ENCODE peak calls at places on chromosomes 3 and 15, in four cellular contexts. E, G, O and F are unnamed samples.

GRCh38 chr15:31270767-31271166 is 55.9 kb upstream of the KLF13 start:
- DNase-seq in E (no peak), G (no peak), O (peak; percentile 20), F (peak; percentile 58)

GRCh38 chr15:75420698-75421097 is 30.8 kb downstream of the SIN3A start:
- DNase-seq in E (no peak), G (no peak), O (no peak), F (no peak)

GRCh38 chr3:138862924-138863775 is 28.4 kb upstream of the PIK3CB start:
- DNase-seq in E (no peak), G (no peak), O (no peak), F (peak; percentile 44)

GRCh38 chr3:123244128-123244527 is 42.4 kb downstream of the SEC22A start:
- DNase-seq in E (no peak), G (no peak), O (no peak), F (no peak)

GRCh38 chr15:27358751-27359434 is 387.9 kb downstream of the GABRG3 start:
- DNase-seq in E (no peak), G (no peak), O (no peak), F (peak; percentile 23)

GRCh38 chr3:112814256-112814655 is 32.4 kb downstream of the CD200R1L start:
- DNase-seq in E (no peak), G (no peak), O (no peak), F (peak; percentile 40)

GRCh38 chr15:31476411-31476810 is 149.8 kb downstream of the KLF13 start:
- DNase-seq in E (no peak), G (no peak), O (peak; percentile 7), F (no peak)

GRCh38 chr15:64897345-64897985 is 14.2 kb upstream of the ANKDD1A start:
- DNase-seq in E (peak; percentile 47), G (peak; percentile 89), O (peak; percentile 75), F (no peak)

GRCh38 chr3:38222032-38222634 is 43.5 kb upstream of the SLC22A13 start:
- DNase-seq in E (no peak), G (no peak), O (no peak), F (no peak)

GRCh38 chr3:188821998-188822397 is 349.8 kb upstream of the TPRG1 start:
- DNase-seq in E (no peak), G (no peak), O (no peak), F (no peak)

GRCh38 chr3:124760601-124761000 is 30.3 kb downstream of the UMPS start:
- DNase-seq in E (no peak), G (no peak), O (no peak), F (peak; percentile 93)

GRCh38 chr3:141684758-141685157 is 53.3 kb upstream of the RNF7 start:
- DNase-seq in E (no peak), G (no peak), O (no peak), F (no peak)

GRCh38 chr15:36996538-36997181 is 103.7 kb downstream of the MEIS2 start:
- DNase-seq in E (no peak), G (no peak), O (no peak), F (no peak)

GRCh38 chr3:10558726-10559125 is 53.3 kb upstream of the ATP2B2 start:
- DNase-seq in E (no peak), G (no peak), O (peak; percentile 2), F (no peak)
- H3K4me1 ChIP-seq in E (no peaks in the 10 kb centered on the region), G (no peaks in the 10 kb centered on the region), O (no peaks in the 10 kb centered on the region), F (no peaks in the 10 kb centered on the region)

GRCh38 chr3:50161320-50161719 is 6.2 kb downstream of the SEMA3F start:
- DNase-seq in E (no peak), G (no peak), O (peak; percentile 48), F (no peak)
- H3K4me1 ChIP-seq in E (peaks cover 12% of the 10 kb centered on the region), G (no peaks in the 10 kb centered on the region), O (peaks cover 87% of the 10 kb centered on the region), F (peaks cover 16% of the 10 kb centered on the region)

GRCh38 chr3:182809523-182809922 is 16.2 kb downstream of the ATP11B start:
- DNase-seq in E (no peak), G (no peak), O (no peak), F (no peak)
- H3K4me1 ChIP-seq in E (peaks cover 13% of the 10 kb centered on the region), G (no peaks in the 10 kb centered on the region), O (peaks cover 26% of the 10 kb centered on the region), F (peaks cover 9% of the 10 kb centered on the region)

GRCh38 chr3:52050571-52050970 is 5.8 kb downstream of the DUSP7 start:
- DNase-seq in E (no peak), G (no peak), O (no peak), F (no peak)
- H3K4me1 ChIP-seq in E (no peaks in the 10 kb centered on the region), G (no peaks in the 10 kb centered on the region), O (peaks cover 92% of the 10 kb centered on the region), F (peaks cover 15% of the 10 kb centered on the region)

GRCh38 chr15:85616549-85616948 is 178.2 kb downstream of the KLHL25 start:
- DNase-seq in E (no peak), G (no peak), O (no peak), F (no peak)

GRCh38 chr15:85618956-85619491 is 175.7 kb downstream of the KLHL25 start:
- DNase-seq in E (peak; percentile 82), G (peak; percentile 87), O (peak; percentile 81), F (no peak)

GRCh38 chr15:85614059-85614458 is 180.7 kb downstream of the KLHL25 start:
- DNase-seq in E (no peak), G (no peak), O (no peak), F (no peak)

GRCh38 chr15:85620321-85621044 is 174.2 kb downstream of the KLHL25 start:
- DNase-seq in E (no peak), G (no peak), O (no peak), F (no peak)

GRCh38 chr15:85615930-85616329 is 178.8 kb downstream of the KLHL25 start:
- DNase-seq in E (no peak), G (no peak), O (no peak), F (peak; percentile 8)
- H3K4me1 ChIP-seq in E (no peaks in the 10 kb centered on the region), G (peaks cover 2% of the 10 kb centered on the region), O (peaks cover 82% of the 10 kb centered on the region), F (no peaks in the 10 kb centered on the region)

DNA sequence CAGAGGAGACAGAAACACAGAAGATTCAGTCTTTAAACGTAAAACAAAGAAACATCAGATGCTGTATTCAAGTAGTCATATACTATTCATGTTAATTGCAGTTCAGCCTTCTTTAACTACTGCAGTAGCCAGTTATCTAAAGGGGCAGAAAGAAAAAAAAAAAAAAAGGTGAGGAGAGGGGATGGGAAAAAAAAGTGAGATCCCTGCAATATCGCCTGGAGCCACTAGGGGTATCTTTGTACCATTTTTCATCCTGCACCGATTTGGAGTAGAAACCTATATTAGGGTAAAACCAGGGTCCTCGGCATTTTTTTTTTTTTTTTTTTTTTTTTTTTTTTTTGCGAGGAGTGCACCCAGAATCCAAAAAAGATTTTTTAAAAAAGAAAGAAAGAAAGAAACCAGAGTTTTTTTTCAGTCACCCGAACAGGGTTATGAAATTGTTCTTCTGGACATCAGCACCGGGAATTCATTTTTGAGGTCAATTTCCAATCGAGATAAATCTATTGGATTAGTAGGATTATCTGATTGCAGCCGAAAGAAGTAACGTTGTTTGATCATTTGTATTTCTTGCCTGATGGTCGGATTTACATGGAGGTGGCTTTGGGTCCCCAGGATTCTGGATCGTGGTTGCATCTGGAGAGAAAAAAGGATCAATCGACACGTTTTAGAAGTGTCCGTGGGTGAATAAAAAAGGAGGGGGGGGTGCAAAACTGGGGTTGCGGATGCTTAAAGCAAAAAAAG is 186.7 kb downstream of the NLGN1 start:
- DNase-seq in E (no peak), G (no peak), O (no peak), F (peak; percentile 12)
- H3K4me1 ChIP-seq in E (no peaks in the 10 kb centered on the region), G (peaks cover 1% of the 10 kb centered on the region), O (no peaks in the 10 kb centered on the region), F (peaks cover 15% of the 10 kb centered on the region)